ENCODE peak calls at places on chromosome 12, in ten cellular contexts. Z is H4; X is progenitor cell of endocrine pancreas; P is esophagus squamous epithelium; G is naive thymus-derived CD4-positive, alpha-beta T cell; U is T follicular helper cell; J is neural progenitor cell; D is NT2/D1; C is GM03348; Y is HFF-Myc. H is an unnamed sample.
A peak's percentile ranks its signal among the peaks of the same experiment; 100 is the strongest.

GRCh38 chr12:123657211-123657610 is 13.7 kb upstream of the TCTN2 start:
- DNase-seq in J (no peak), U (no peak), G (no peak), C (no peak), D (no peak), Z (no peak), X (no peak), P (no peak), Y (no peak), H (no peak)

GRCh38 chr12:58775396-58775795 is 144.9 kb downstream of the LRIG3 start:
- DNase-seq in Z (no peak), P (no peak), J (no peak), G (no peak), U (no peak), C (no peak), Y (no peak), D (no peak), X (no peak), H (no peak)

GRCh38 chr12:124916370-124917134 is 2.1 kb upstream of the UBC start:
- DNase-seq in P (no peak), G (no peak), D (no peak), U (no peak), Y (peak; percentile 85), J (peak; percentile 52), X (no peak), C (peak; percentile 59), Z (peak; percentile 94), H (peak; percentile 78)

GRCh38 chr12:38144601-38145436 is 171.8 kb upstream of the ALG10B start:
- DNase-seq in U (no peak), J (no peak), Z (no peak), C (no peak), G (no peak), X (no peak), P (no peak), Y (no peak), D (no peak), H (no peak)

GRCh38 chr12:44873898-44874297 is 2.2 kb downstream of the NELL2 start:
- DNase-seq in G (peak; percentile 35), D (no peak), X (no peak), J (no peak), C (peak; percentile 15), Y (no peak), Z (peak; percentile 25), U (no peak), P (no peak), H (peak; percentile 74)

GRCh38 chr12:117363953-117364486 is 2.6 kb upstream of the NOS1 start:
- DNase-seq in Z (no peak), D (no peak), U (no peak), C (no peak), Y (no peak), G (no peak), P (no peak), X (no peak), J (peak; percentile 55), H (no peak)

GRCh38 chr12:912466-913235 is 36.8 kb downstream of the RAD52 start:
- DNase-seq in J (no peak), P (no peak), D (no peak), Y (no peak), U (no peak), C (no peak), Z (no peak), G (no peak), X (no peak), H (no peak)

GRCh38 chr12:88493651-88494050 is 86.6 kb downstream of the KITLG start:
- DNase-seq in X (no peak), J (no peak), U (no peak), Z (peak; percentile 14), C (peak; percentile 35), G (no peak), D (no peak), P (no peak), Y (peak; percentile 32), H (no peak)

GRCh38 chr12:66103011-66103913 is 27.3 kb downstream of the LLPH start:
- DNase-seq in G (no peak), D (no peak), Y (no peak), C (peak; percentile 6), U (no peak), X (no peak), J (peak; percentile 11), P (no peak), Z (no peak), H (peak; percentile 57)

GRCh38 chr12:122024132-122024785 is 2.6 kb downstream of the BCL7A start:
- DNase-seq in X (no peak), J (no peak), U (no peak), P (no peak), C (no peak), G (no peak), D (no peak), Y (no peak), Z (no peak), H (peak; percentile 82)